ENCODE peak calls at places on chromosomes 1 and 21, in nine cellular contexts. T is neuronal stem cell; C is lung; Q is ascending aorta; I is neural progenitor cell; A is left ventricle myocardium inferior; N is heart left ventricle; O is HCT116; K is CD4-positive, alpha-beta memory T cell. Y is an unnamed sample.

GRCh38 chr1:38580591-38580990 is 279.0 kb downstream of the RRAGC start:
- DNase-seq in K (no peak), C (no peak), T (no peak), O (no peak), I (no peak), A (no peak), N (no peak), Q (no peak), Y (no peak)

GRCh38 chr1:36771678-36772284 is 262.5 kb downstream of the GRIK3 start:
- DNase-seq in T (no peak), N (no peak), K (no peak), A (no peak), O (no peak), Q (no peak), C (no peak), I (peak; percentile 61), Y (no peak)

GRCh38 chr1:29719253-29719652 is 482.9 kb downstream of the PTPRU start:
- DNase-seq in K (no peak), N (no peak), A (no peak), Q (no peak), C (no peak), I (no peak), O (no peak), T (no peak), Y (no peak)

GRCh38 chr1:118381197-118381596 is 196.2 kb upstream of the SPAG17 start:
- DNase-seq in C (no peak), Q (no peak), O (no peak), T (no peak), K (no peak), N (no peak), I (no peak), A (no peak), Y (no peak)

GRCh38 chr1:74673351-74674111 is at the start of gene ERICH3:
- DNase-seq in C (no peak), K (no peak), Q (no peak), T (no peak), O (no peak), A (no peak), N (no peak), I (peak; percentile 27), Y (no peak)

GRCh38 chr1:18903313-18903671 is 937 bp upstream of the ALDH4A1 start:
- DNase-seq in K (no peak), T (no peak), O (no peak), C (no peak), A (no peak), Q (no peak), I (no peak), N (no peak), Y (no peak)

GRCh38 chr1:89483010-89483756 is 41.4 kb upstream of the LRRC8B start:
- DNase-seq in K (peak; percentile 79), T (peak; percentile 71), N (peak; percentile 82), I (peak; percentile 92), Q (no peak), A (peak; percentile 50), O (peak; percentile 78), C (peak; percentile 69), Y (peak; percentile 61)

GRCh38 chr1:171934664-171935063 is 93.4 kb downstream of the DNM3 start:
- DNase-seq in A (no peak), T (no peak), C (no peak), O (no peak), Q (no peak), I (no peak), N (no peak), K (no peak), Y (no peak)

GRCh38 chr1:93753766-93754763 is 72.4 kb upstream of the BCAR3 start:
- DNase-seq in T (no peak), K (no peak), Q (no peak), I (no peak), C (peak; percentile 59), O (no peak), N (no peak), A (no peak), Y (no peak)

GRCh38 chr1:248856176-248856575 is 2.7 kb downstream of the ZNF692 start:
- DNase-seq in A (no peak), Q (no peak), O (no peak), C (no peak), I (no peak), T (no peak), K (no peak), N (no peak), Y (no peak)

GRCh38 chr21:30831194-30831765 is 1.7 kb upstream of the KRTAP7-1 start:
- DNase-seq in C (no peak), K (no peak), N (no peak), Q (no peak), I (peak; percentile 59), T (peak; percentile 8), A (no peak), O (peak; percentile 3), Y (peak; percentile 20)

DNA sequence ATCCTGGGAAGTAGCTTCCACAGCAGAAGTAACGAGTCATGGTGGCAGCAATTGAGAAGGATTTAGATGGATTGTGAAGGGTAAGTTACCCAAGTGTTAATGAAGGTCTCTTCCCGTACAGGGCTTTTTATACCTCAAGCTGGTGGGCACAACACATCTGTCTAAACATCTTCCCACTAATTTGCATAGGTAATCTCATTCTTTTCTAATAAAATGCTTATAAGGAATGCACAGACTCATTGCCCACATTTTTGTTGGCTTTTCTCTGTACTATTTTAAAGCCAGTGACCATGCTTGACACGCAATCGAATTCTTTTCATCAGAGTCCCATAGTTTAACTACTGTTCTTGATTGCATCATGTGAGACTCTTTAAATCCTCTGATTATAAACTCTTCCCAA is at the start of gene KRTAP7-1:
- DNase-seq in C (no peak), K (no peak), N (no peak), A (no peak), T (no peak), O (no peak), I (no peak), Q (no peak), Y (no peak)
- H3K9me3 ChIP-seq in C (no peaks in the 10 kb centered on the region), K (no peaks in the 10 kb centered on the region), N (peaks cover 18% of the 10 kb centered on the region), A (peaks cover 36% of the 10 kb centered on the region), T (no peaks in the 10 kb centered on the region), O (peaks cover 25% of the 10 kb centered on the region), I (peaks cover 3% of the 10 kb centered on the region), Q (no peaks in the 10 kb centered on the region), Y (no peaks in the 10 kb centered on the region)

GRCh38 chr1:181327796-181328195 is 155.5 kb upstream of the CACNA1E start:
- DNase-seq in K (no peak), T (no peak), O (no peak), Q (no peak), I (no peak), C (no peak), A (no peak), N (no peak), Y (no peak)

GRCh38 chr1:181319903-181320302 is 163.4 kb upstream of the CACNA1E start:
- DNase-seq in N (no peak), A (no peak), T (no peak), O (no peak), I (no peak), Q (no peak), K (no peak), C (no peak), Y (no peak)

DNA sequence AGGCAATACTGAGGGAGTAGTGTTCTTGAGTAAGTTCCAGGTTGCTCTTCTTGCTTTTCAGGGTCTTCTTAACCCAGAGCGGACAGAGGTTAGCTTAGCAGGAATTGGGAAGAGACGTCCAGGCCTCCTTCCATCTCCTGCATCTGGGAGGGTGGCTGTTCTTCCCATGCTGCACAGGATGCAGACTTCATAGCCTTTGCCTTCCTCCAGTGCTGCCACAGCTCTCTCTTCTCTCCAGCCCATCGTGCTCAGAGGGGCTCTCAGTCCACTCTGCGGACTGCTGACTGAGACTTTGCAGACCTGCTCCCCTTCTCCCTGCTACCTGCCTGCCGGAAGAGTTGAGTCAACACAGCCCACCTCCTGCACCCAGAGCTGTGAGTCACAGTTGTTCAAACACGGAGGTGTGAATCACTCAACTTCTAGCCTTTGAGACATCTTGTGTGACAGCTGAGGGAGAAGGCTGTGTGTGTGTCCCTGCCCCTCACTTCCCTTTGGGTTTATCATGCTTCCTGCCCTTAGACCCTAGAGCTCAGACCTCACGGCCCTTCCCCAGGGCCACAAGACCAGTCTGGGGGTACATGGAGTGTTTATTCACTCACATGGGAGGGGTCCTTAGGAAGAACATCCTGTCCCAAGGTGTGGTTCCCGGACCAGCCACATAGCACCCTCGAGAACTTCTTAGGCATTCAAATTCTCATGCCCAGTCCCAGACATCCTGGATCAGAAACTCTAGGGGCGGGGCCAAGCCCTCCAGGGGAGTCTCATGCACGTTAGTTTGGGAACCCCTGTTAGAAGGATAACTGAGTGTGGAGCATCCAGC is 158.3 kb upstream of the CACNA1E start:
- DNase-seq in Q (no peak), T (no peak), C (no peak), I (no peak), A (no peak), K (no peak), O (peak; percentile 66), N (no peak), Y (no peak)
- H3K4me1 ChIP-seq in Q (no peaks in the 10 kb centered on the region), T (no peaks in the 10 kb centered on the region), C (no peaks in the 10 kb centered on the region), I (peaks cover 8% of the 10 kb centered on the region), A (peaks cover 4% of the 10 kb centered on the region), K (no peaks in the 10 kb centered on the region), O (peaks cover 7% of the 10 kb centered on the region), N (no peaks in the 10 kb centered on the region), Y (peaks cover 4% of the 10 kb centered on the region)

DNA sequence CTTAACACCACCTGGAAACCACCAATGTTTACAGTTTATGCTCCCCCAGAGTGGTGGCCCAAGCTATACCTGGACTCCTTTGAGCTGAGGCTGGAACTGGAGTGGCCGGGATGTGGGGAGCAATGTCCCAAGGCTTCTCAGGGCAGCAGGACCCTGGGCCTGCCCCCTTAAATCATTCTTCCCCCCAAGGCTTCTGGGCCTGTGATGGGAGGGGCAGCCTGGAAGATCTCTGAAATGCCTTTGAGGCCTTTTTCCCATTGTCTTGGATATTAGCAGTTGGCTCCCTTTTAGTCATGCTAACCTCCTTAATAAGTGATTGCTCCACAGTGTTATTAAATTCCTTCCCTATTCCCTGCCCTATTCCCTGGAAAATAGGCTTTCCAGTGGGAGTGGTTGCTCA is 185.8 kb downstream of the HS2ST1 start:
- DNase-seq in K (no peak), C (no peak), N (no peak), O (no peak), T (no peak), I (no peak), Q (no peak), A (no peak), Y (no peak)
- H3K9me3 ChIP-seq in K (peaks cover 4% of the 10 kb centered on the region), C (peaks cover 12% of the 10 kb centered on the region), N (peaks cover 16% of the 10 kb centered on the region), O (no peaks in the 10 kb centered on the region), T (no peaks in the 10 kb centered on the region), I (no peaks in the 10 kb centered on the region), Q (peaks cover 11% of the 10 kb centered on the region), A (peaks cover 11% of the 10 kb centered on the region), Y (no peaks in the 10 kb centered on the region)

GRCh38 chr1:234962340-234962989 is 166.2 kb downstream of the TOMM20 start:
- DNase-seq in Q (no peak), N (no peak), C (no peak), O (no peak), K (no peak), A (no peak), T (no peak), I (no peak), Y (peak; percentile 10)
- H3K4me1 ChIP-seq in Q (peaks cover 19% of the 10 kb centered on the region), N (peaks cover 52% of the 10 kb centered on the region), C (peaks cover 5% of the 10 kb centered on the region), O (peaks cover 7% of the 10 kb centered on the region), K (peaks cover 72% of the 10 kb centered on the region), A (peaks cover 63% of the 10 kb centered on the region), T (peaks cover 49% of the 10 kb centered on the region), I (peaks cover 22% of the 10 kb centered on the region), Y (peaks cover 57% of the 10 kb centered on the region)